ENCODE peak calls at places on chromosomes 11 and 22, in six cellular contexts. One of them, this sample, is unnamed. For H3F3A, the result is how much of the 10 kb centered on the place peaks cover.

GRCh38 chr22:32531955-32532818 is 57.6 kb downstream of the FBXO7 start:
- DNase-seq in SK-N-SH: peak
- DNase-seq in MM.1S: no peak
- DNase-seq in GM23248: peak
- DNase-seq in PC-3: no peak
- DNase-seq in GM23338: peak
- DNase-seq in this sample: peak

GRCh38 chr22:37334859-37335818 is 52.8 kb downstream of the CYTH4 start:
- DNase-seq in SK-N-SH: peak
- DNase-seq in MM.1S: no peak
- DNase-seq in GM23248: peak
- DNase-seq in PC-3: peak
- DNase-seq in GM23338: peak
- DNase-seq in this sample: peak

GRCh38 chr22:23457586-23457985 is 122.5 kb downstream of the IGLL1 start:
- DNase-seq in SK-N-SH: no peak
- DNase-seq in MM.1S: no peak
- DNase-seq in GM23248: no peak
- DNase-seq in PC-3: no peak
- DNase-seq in GM23338: no peak
- DNase-seq in this sample: no peak

GRCh38 chr11:87493516-87493915 is 455.8 kb downstream of the TMEM135 start:
- DNase-seq in SK-N-SH: no peak
- DNase-seq in MM.1S: no peak
- DNase-seq in GM23248: peak
- DNase-seq in PC-3: no peak
- DNase-seq in GM23338: peak
- DNase-seq in this sample: peak

GRCh38 chr11:69909561-69910518 is 90.6 kb upstream of the FGF3 start:
- DNase-seq in SK-N-SH: peak
- DNase-seq in MM.1S: no peak
- DNase-seq in GM23248: peak
- DNase-seq in PC-3: peak
- DNase-seq in GM23338: peak
- DNase-seq in this sample: peak

GRCh38 chr11:85766801-85767200 is 44.1 kb downstream of the SYTL2 start:
- DNase-seq in SK-N-SH: no peak
- DNase-seq in MM.1S: no peak
- DNase-seq in GM23248: peak
- DNase-seq in PC-3: no peak
- DNase-seq in GM23338: no peak
- DNase-seq in this sample: no peak

GRCh38 chr11:19311306-19312030 is 70.7 kb upstream of the E2F8 start:
- DNase-seq in SK-N-SH: peak
- DNase-seq in MM.1S: peak
- DNase-seq in GM23248: peak
- DNase-seq in PC-3: peak
- DNase-seq in GM23338: peak
- DNase-seq in this sample: peak

GRCh38 chr11:117528061-117528780 is 200.6 kb downstream of the CEP164 start:
- DNase-seq in SK-N-SH: peak
- DNase-seq in MM.1S: peak
- DNase-seq in GM23248: no peak
- DNase-seq in PC-3: no peak
- DNase-seq in GM23338: no peak
- DNase-seq in this sample: no peak

GRCh38 chr11:67292671-67293070 is 3.6 kb downstream of the ANKRD13D start:
- DNase-seq in SK-N-SH: no peak
- DNase-seq in MM.1S: no peak
- DNase-seq in GM23248: peak
- DNase-seq in PC-3: no peak
- DNase-seq in GM23338: no peak
- DNase-seq in this sample: no peak

GRCh38 chr22:49589301-49589700 is 238.4 kb downstream of the BRD1 start:
- DNase-seq in SK-N-SH: no peak
- DNase-seq in MM.1S: no peak
- DNase-seq in GM23248: no peak
- DNase-seq in PC-3: no peak
- DNase-seq in GM23338: no peak
- DNase-seq in this sample: no peak

GRCh38 chr11:102485095-102485722 is 32.6 kb upstream of the TMEM123 start:
- DNase-seq in SK-N-SH: no peak
- DNase-seq in MM.1S: no peak
- DNase-seq in GM23248: peak
- DNase-seq in PC-3: no peak
- DNase-seq in GM23338: no peak
- DNase-seq in this sample: no peak

GRCh38 chr11:36077886-36078685 is 134.2 kb downstream of the LDLRAD3 start:
- DNase-seq in SK-N-SH: no peak
- DNase-seq in MM.1S: no peak
- DNase-seq in GM23248: peak
- DNase-seq in PC-3: peak
- DNase-seq in GM23338: no peak
- DNase-seq in this sample: no peak

GRCh38 chr22:28231423-28231822 is 312.4 kb upstream of the PITPNB start:
- DNase-seq in SK-N-SH: no peak
- DNase-seq in MM.1S: no peak
- DNase-seq in GM23248: peak
- DNase-seq in PC-3: no peak
- DNase-seq in GM23338: peak
- DNase-seq in this sample: peak

GRCh38 chr11:60334005-60334620 is 7.1 kb downstream of the MS4A6E start:
- DNase-seq in SK-N-SH: peak
- DNase-seq in MM.1S: peak
- DNase-seq in GM23248: peak
- DNase-seq in PC-3: peak
- DNase-seq in GM23338: peak
- DNase-seq in this sample: peak

GRCh38 chr22:48720662-48721393 is 1106.8 kb downstream of the BRD1 start:
- DNase-seq in SK-N-SH: no peak
- DNase-seq in MM.1S: no peak
- DNase-seq in GM23248: no peak
- DNase-seq in PC-3: no peak
- DNase-seq in GM23338: no peak
- DNase-seq in this sample: no peak

GRCh38 chr11:27055065-27055682 is 14.6 kb downstream of the BBOX1 start:
- DNase-seq in SK-N-SH: no peak
- DNase-seq in MM.1S: no peak
- DNase-seq in GM23248: no peak
- DNase-seq in PC-3: peak
- DNase-seq in GM23338: no peak
- DNase-seq in this sample: no peak

GRCh38 chr11:8268530-8269461 is 5.1 kb upstream of the LMO1 start:
- DNase-seq in SK-N-SH: peak
- DNase-seq in MM.1S: no peak
- DNase-seq in GM23248: peak
- DNase-seq in PC-3: no peak
- DNase-seq in GM23338: peak
- DNase-seq in this sample: peak

GRCh38 chr22:25950101-25950500 is 208.1 kb downstream of the MYO18B start:
- DNase-seq in SK-N-SH: no peak
- DNase-seq in MM.1S: no peak
- DNase-seq in GM23248: no peak
- DNase-seq in PC-3: no peak
- DNase-seq in GM23338: no peak
- DNase-seq in this sample: no peak
- TF ChIP-seq EZH2phosphoT487 in SK-N-SH: no peak
- TF ChIP-seq EZH2phosphoT487 in MM.1S: no peak
- TF ChIP-seq EZH2phosphoT487 in GM23248: no peak
- TF ChIP-seq EZH2phosphoT487 in PC-3: no peak
- TF ChIP-seq EZH2phosphoT487 in GM23338: no peak
- TF ChIP-seq EZH2phosphoT487 in this sample: no peak

GRCh38 chr11:72821920-72822799 is 7.9 kb downstream of the ATG16L2 start:
- DNase-seq in SK-N-SH: peak
- DNase-seq in MM.1S: peak
- DNase-seq in GM23248: peak
- DNase-seq in PC-3: peak
- DNase-seq in GM23338: peak
- DNase-seq in this sample: peak
- H3F3A ChIP-seq in SK-N-SH: under half
- H3F3A ChIP-seq in MM.1S: under half
- H3F3A ChIP-seq in GM23248: under half
- H3F3A ChIP-seq in PC-3: under half
- H3F3A ChIP-seq in GM23338: under half
- H3F3A ChIP-seq in this sample: under half

DNA sequence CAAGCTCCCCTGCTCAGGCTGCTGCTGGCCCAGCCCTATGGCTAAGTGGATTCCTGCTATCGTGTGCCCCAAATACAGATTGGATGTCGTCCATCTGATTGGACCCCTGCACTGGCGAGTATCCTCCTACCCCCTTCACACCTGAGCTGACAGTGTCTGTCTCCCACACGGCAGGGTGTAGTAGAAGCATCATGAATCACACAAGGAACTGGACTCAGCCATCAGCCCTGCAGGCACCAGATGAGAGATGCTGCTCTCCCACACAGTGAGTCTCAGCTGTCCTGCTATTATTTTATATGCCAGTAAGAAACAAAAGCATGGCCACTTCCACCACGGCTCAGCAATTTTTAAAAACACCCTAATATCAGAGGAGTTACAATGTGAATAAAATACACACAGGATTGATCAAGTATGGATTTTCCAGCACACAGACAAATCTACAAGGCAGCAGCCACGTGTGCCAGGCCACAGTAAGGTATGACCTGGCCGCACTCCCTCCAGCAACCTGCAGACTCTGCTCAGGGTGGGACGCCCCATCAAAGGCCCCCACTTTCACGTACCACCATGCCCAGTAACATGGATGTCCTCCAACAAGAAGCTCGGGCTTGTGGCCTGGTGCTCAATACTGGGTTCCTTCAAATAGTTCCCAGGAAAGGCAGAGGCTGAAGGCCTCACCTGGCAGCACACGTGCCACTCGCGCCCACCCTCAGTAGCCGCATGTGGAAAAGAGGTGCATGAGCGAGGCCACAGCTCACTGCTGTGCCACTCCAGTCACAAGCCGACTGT is 16.4 kb upstream of the SLC25A1 start:
- DNase-seq in SK-N-SH: no peak
- DNase-seq in MM.1S: no peak
- DNase-seq in GM23248: no peak
- DNase-seq in PC-3: no peak
- DNase-seq in GM23338: no peak
- DNase-seq in this sample: no peak
- TF ChIP-seq EZH2phosphoT487 in SK-N-SH: no peak
- TF ChIP-seq EZH2phosphoT487 in MM.1S: no peak
- TF ChIP-seq EZH2phosphoT487 in GM23248: no peak
- TF ChIP-seq EZH2phosphoT487 in PC-3: no peak
- TF ChIP-seq EZH2phosphoT487 in GM23338: no peak
- TF ChIP-seq EZH2phosphoT487 in this sample: no peak

GRCh38 chr11:62427630-62428233 is 8.9 kb downstream of the SCGB1A1 start:
- DNase-seq in SK-N-SH: peak
- DNase-seq in MM.1S: no peak
- DNase-seq in GM23248: peak
- DNase-seq in PC-3: peak
- DNase-seq in GM23338: no peak
- DNase-seq in this sample: no peak
- H3F3A ChIP-seq in SK-N-SH: half or more
- H3F3A ChIP-seq in MM.1S: under half
- H3F3A ChIP-seq in GM23248: half or more
- H3F3A ChIP-seq in PC-3: under half
- H3F3A ChIP-seq in GM23338: under half
- H3F3A ChIP-seq in this sample: under half

DNA sequence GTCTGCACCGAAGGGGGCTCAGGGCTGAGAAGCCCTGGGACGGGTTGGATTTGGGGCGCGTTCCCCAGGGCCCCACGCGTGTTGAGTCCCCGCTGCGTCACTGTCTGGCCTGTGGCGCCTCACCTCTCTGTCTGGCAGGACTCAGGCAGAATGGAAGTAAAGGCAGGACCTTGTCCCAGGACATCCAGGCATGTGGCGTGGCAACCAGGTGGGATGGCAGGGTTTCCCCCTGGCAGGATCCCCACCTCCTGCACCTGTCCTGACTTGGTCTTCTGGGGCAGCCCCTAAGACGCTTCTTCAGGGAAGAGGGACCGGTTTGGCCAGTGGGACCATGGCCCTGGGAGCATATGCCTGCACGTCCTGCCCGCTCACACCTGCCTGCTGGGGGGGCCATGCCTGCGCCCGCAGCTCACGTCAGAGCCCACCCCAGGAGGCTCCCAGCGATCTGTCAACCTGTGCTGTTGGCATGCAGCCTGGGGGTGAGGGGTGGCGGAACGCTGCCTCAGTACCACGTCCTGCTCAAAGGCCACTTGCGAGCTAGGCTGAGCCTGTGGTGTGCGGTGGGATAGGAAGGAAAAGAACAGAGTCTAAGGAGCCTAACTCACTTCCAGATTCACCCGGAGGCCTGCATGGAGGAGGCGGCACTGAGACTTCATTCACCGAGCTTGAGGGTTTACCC is 72.7 kb downstream of the KCNQ1 start:
- DNase-seq in SK-N-SH: peak
- DNase-seq in MM.1S: no peak
- DNase-seq in GM23248: no peak
- DNase-seq in PC-3: no peak
- DNase-seq in GM23338: no peak
- DNase-seq in this sample: peak
- TF ChIP-seq EZH2phosphoT487 in SK-N-SH: no peak
- TF ChIP-seq EZH2phosphoT487 in MM.1S: no peak
- TF ChIP-seq EZH2phosphoT487 in GM23248: no peak
- TF ChIP-seq EZH2phosphoT487 in PC-3: no peak
- TF ChIP-seq EZH2phosphoT487 in GM23338: no peak
- TF ChIP-seq EZH2phosphoT487 in this sample: no peak

GRCh38 chr11:3721002-3721401 is 49.8 kb upstream of the CHRNA10 start:
- DNase-seq in SK-N-SH: no peak
- DNase-seq in MM.1S: no peak
- DNase-seq in GM23248: no peak
- DNase-seq in PC-3: no peak
- DNase-seq in GM23338: no peak
- DNase-seq in this sample: no peak
- H3F3A ChIP-seq in SK-N-SH: under half
- H3F3A ChIP-seq in MM.1S: under half
- H3F3A ChIP-seq in GM23248: under half
- H3F3A ChIP-seq in PC-3: under half
- H3F3A ChIP-seq in GM23338: under half
- H3F3A ChIP-seq in this sample: under half

DNA sequence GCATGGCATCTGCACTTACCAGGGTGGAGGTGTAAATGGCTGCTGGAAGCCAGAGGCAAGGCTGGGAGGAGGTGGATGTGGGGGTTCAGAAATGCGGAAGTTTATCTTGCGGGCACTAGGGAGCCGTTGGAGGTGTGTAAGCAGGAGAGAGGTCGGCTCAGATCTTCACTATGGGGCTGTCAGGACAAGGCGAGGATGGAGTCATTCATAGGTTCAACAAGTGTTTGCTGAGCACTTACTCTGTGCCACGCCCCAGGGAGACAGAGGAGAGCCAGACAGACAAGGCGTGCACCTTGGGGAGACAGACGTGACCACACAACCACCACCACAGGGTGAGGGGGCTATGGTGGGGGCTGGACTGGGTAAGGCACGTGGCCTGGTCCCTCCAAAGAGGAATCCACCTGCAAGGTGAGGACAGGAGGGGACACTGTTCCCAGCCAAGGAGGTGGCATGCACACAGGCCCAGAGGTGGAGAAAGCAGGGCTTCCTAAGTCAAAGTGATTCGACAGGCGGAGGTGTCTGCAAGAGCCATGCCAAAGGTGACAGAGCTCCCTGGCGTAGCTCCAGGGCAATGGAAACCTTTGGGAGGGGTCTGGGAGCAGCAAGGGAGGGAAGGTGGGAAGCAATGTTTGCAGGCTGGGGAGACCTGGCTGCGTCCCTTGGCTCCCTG is 30.8 kb upstream of the TCF20 start:
- DNase-seq in SK-N-SH: no peak
- DNase-seq in MM.1S: no peak
- DNase-seq in GM23248: no peak
- DNase-seq in PC-3: no peak
- DNase-seq in GM23338: no peak
- DNase-seq in this sample: no peak
- TF ChIP-seq EZH2phosphoT487 in SK-N-SH: no peak
- TF ChIP-seq EZH2phosphoT487 in MM.1S: no peak
- TF ChIP-seq EZH2phosphoT487 in GM23248: no peak
- TF ChIP-seq EZH2phosphoT487 in PC-3: no peak
- TF ChIP-seq EZH2phosphoT487 in GM23338: no peak
- TF ChIP-seq EZH2phosphoT487 in this sample: no peak